ENCODE peak calls at places on chromosome 1, in ten cellular contexts. T is psoas muscle; M is NCI-H146; K is activated naive CD4-positive, alpha-beta T cell treated with anti-CD3 and anti-CD28 coated beads for 36 hours; W is CD4-positive, alpha-beta memory T cell; J is spleen; I is cardiac fibroblast; Z is NCI-H2081; U is Right ventricle myocardium inferior; H is RPMI7951. C is an unnamed sample.

GRCh38 chr1:146019225-146020057 is 2.1 kb downstream of the HJV start:
- DNase-seq in J (no peak), Z (no peak), W (no peak), M (peak), T (peak), I (no peak), U (no peak), K (no peak), H (no peak), C (peak)

GRCh38 chr1:97063532-97063931 is 341.9 kb downstream of the PTBP2 start:
- DNase-seq in J (no peak), K (no peak), I (peak), M (no peak), Z (no peak), U (peak), H (no peak), W (no peak), T (no peak), C (no peak)

GRCh38 chr1:151990856-151991198 is 2.8 kb downstream of the S100A10 start:
- DNase-seq in J (no peak), I (peak), W (no peak), H (peak), T (no peak), U (no peak), K (no peak), Z (no peak), M (peak), C (no peak)

GRCh38 chr1:8560611-8561544 is 243.0 kb downstream of the SLC45A1 start:
- DNase-seq in T (no peak), U (no peak), Z (peak), J (no peak), H (peak), I (peak), K (peak), M (peak), W (peak), C (no peak)

GRCh38 chr1:165903672-165904071 is 76.3 kb downstream of the UCK2 start:
- DNase-seq in M (no peak), T (no peak), J (no peak), U (no peak), W (no peak), H (peak), I (peak), K (no peak), Z (no peak), C (no peak)

GRCh38 chr1:94384485-94385353 is 33.5 kb upstream of the ABCD3 start:
- DNase-seq in M (no peak), T (no peak), U (no peak), H (no peak), Z (no peak), K (peak), I (no peak), J (no peak), W (no peak), C (no peak)

GRCh38 chr1:77014396-77014795 is 147.1 kb downstream of the ST6GALNAC5 start:
- DNase-seq in U (no peak), J (no peak), H (no peak), M (no peak), Z (no peak), T (no peak), K (no peak), W (no peak), I (no peak), C (no peak)

GRCh38 chr1:184553845-184554244 is 167.0 kb downstream of the C1orf21 start:
- DNase-seq in T (no peak), Z (no peak), U (no peak), W (no peak), K (no peak), H (no peak), I (no peak), J (no peak), M (no peak), C (no peak)

GRCh38 chr1:174131032-174131638 is 28.2 kb upstream of the RABGAP1L start:
- DNase-seq in M (no peak), H (peak), I (no peak), U (no peak), J (no peak), W (no peak), Z (no peak), T (no peak), K (no peak), C (no peak)

GRCh38 chr1:61092643-61093042 is 10.3 kb downstream of the NFIA start:
- DNase-seq in T (no peak), Z (peak), J (no peak), U (no peak), H (no peak), I (no peak), K (no peak), W (no peak), M (no peak), C (no peak)

GRCh38 chr1:59814180-59814900 is 409 bp upstream of the HOOK1 start:
- DNase-seq in Z (peak), H (peak), W (peak), K (peak), I (no peak), U (peak), M (peak), T (peak), J (peak), C (peak)

GRCh38 chr1:48205547-48205946 is 17.0 kb upstream of the SLC5A9 start:
- DNase-seq in J (no peak), H (no peak), T (no peak), W (no peak), M (no peak), U (no peak), Z (no peak), K (no peak), I (no peak), C (no peak)

GRCh38 chr1:203906932-203907331 is 45.5 kb downstream of the SNRPE start:
- DNase-seq in Z (no peak), H (peak), M (no peak), I (peak), T (no peak), K (no peak), U (no peak), W (no peak), J (no peak), C (no peak)

GRCh38 chr1:206739411-206740076 is 31.0 kb upstream of the IL19 start:
- DNase-seq in Z (no peak), J (no peak), W (no peak), H (peak), K (peak), M (no peak), U (no peak), T (no peak), I (no peak), C (no peak)

GRCh38 chr1:81702903-81703302 is 97.8 kb upstream of the ADGRL2 start:
- DNase-seq in W (no peak), M (no peak), K (no peak), T (no peak), H (no peak), J (no peak), I (peak), Z (no peak), U (no peak), C (no peak)

GRCh38 chr1:91596474-91596873 is 95.8 kb downstream of the CDC7 start:
- DNase-seq in J (no peak), T (no peak), Z (no peak), I (peak), W (no peak), M (no peak), H (peak), K (no peak), U (no peak), C (no peak)

GRCh38 chr1:183027791-183028190 is 4.6 kb downstream of the LAMC1 start:
- DNase-seq in M (no peak), H (no peak), K (no peak), Z (no peak), U (no peak), W (no peak), J (no peak), I (no peak), T (no peak), C (no peak)

C was measured in left ventricle myocardium superior.